ENCODE peak calls at places on chromosomes 3 and 15, in five cellular contexts. One of them, this sample, is unnamed.

GRCh38 chr15:43881944-43882343 is 55.1 kb downstream of the WDR76 start:
- DNase-seq in SK-N-MC: no peak
- DNase-seq in endothelial cell of umbilical vein: peak
- DNase-seq in CD8-positive, alpha-beta memory T cell: no peak
- DNase-seq in stimulated activated naive CD8-positive, alpha-beta T cell treated with anti-CD3 and anti-CD28 coated beads, Interleukin-15, amount 100 ng/mL, for 72 hours: no peak
- DNase-seq in this sample: no peak

GRCh38 chr3:169661567-169662214 is 1.8 kb downstream of the MECOM start:
- DNase-seq in SK-N-MC: no peak
- DNase-seq in endothelial cell of umbilical vein: peak
- DNase-seq in CD8-positive, alpha-beta memory T cell: no peak
- DNase-seq in stimulated activated naive CD8-positive, alpha-beta T cell treated with anti-CD3 and anti-CD28 coated beads, Interleukin-15, amount 100 ng/mL, for 72 hours: no peak
- DNase-seq in this sample: no peak

GRCh38 chr15:67121725-67122600 is 56.6 kb downstream of the SMAD3 start:
- DNase-seq in SK-N-MC: no peak
- DNase-seq in endothelial cell of umbilical vein: no peak
- DNase-seq in CD8-positive, alpha-beta memory T cell: no peak
- DNase-seq in stimulated activated naive CD8-positive, alpha-beta T cell treated with anti-CD3 and anti-CD28 coated beads, Interleukin-15, amount 100 ng/mL, for 72 hours: no peak
- DNase-seq in this sample: no peak

GRCh38 chr3:46162975-46163550 is 45.0 kb downstream of the CCR1 start:
- DNase-seq in SK-N-MC: no peak
- DNase-seq in endothelial cell of umbilical vein: no peak
- DNase-seq in CD8-positive, alpha-beta memory T cell: no peak
- DNase-seq in stimulated activated naive CD8-positive, alpha-beta T cell treated with anti-CD3 and anti-CD28 coated beads, Interleukin-15, amount 100 ng/mL, for 72 hours: no peak
- DNase-seq in this sample: no peak

GRCh38 chr3:167835953-167836352 is 100.4 kb downstream of the SERPINI1 start:
- DNase-seq in SK-N-MC: no peak
- DNase-seq in endothelial cell of umbilical vein: no peak
- DNase-seq in CD8-positive, alpha-beta memory T cell: no peak
- DNase-seq in stimulated activated naive CD8-positive, alpha-beta T cell treated with anti-CD3 and anti-CD28 coated beads, Interleukin-15, amount 100 ng/mL, for 72 hours: no peak
- DNase-seq in this sample: no peak

GRCh38 chr3:146161725-146162047 is 702 bp upstream of the PLOD2 start:
- DNase-seq in SK-N-MC: no peak
- DNase-seq in endothelial cell of umbilical vein: peak
- DNase-seq in CD8-positive, alpha-beta memory T cell: no peak
- DNase-seq in stimulated activated naive CD8-positive, alpha-beta T cell treated with anti-CD3 and anti-CD28 coated beads, Interleukin-15, amount 100 ng/mL, for 72 hours: no peak
- DNase-seq in this sample: peak

GRCh38 chr3:42473083-42473932 is 29.1 kb upstream of the VIPR1 start:
- DNase-seq in SK-N-MC: no peak
- DNase-seq in endothelial cell of umbilical vein: peak
- DNase-seq in CD8-positive, alpha-beta memory T cell: no peak
- DNase-seq in stimulated activated naive CD8-positive, alpha-beta T cell treated with anti-CD3 and anti-CD28 coated beads, Interleukin-15, amount 100 ng/mL, for 72 hours: no peak
- DNase-seq in this sample: peak

GRCh38 chr15:53811530-53811929 is 52.1 kb upstream of the WDR72 start:
- DNase-seq in SK-N-MC: no peak
- DNase-seq in endothelial cell of umbilical vein: no peak
- DNase-seq in CD8-positive, alpha-beta memory T cell: no peak
- DNase-seq in stimulated activated naive CD8-positive, alpha-beta T cell treated with anti-CD3 and anti-CD28 coated beads, Interleukin-15, amount 100 ng/mL, for 72 hours: no peak
- DNase-seq in this sample: no peak

GRCh38 chr3:129591932-129592331 is 14.5 kb downstream of the PLXND1 start:
- DNase-seq in SK-N-MC: no peak
- DNase-seq in endothelial cell of umbilical vein: no peak
- DNase-seq in CD8-positive, alpha-beta memory T cell: no peak
- DNase-seq in stimulated activated naive CD8-positive, alpha-beta T cell treated with anti-CD3 and anti-CD28 coated beads, Interleukin-15, amount 100 ng/mL, for 72 hours: no peak
- DNase-seq in this sample: no peak

This sample was measured in lung.